ENCODE peak calls at places on chromosomes 6 and 20, in four cellular contexts. U is HepG2, L is A549, O is H1. G is an unnamed sample.

GRCh38 chr6:166419268-166419667 is 36.5 kb upstream of the MPC1 start:
- DNase-seq in U (no peak), L (no peak), O (no peak), G (no peak)

GRCh38 chr6:42105714-42106662 is 36.4 kb downstream of the C6orf132 start:
- DNase-seq in L (no peak), O (peak; percentile 48), U (no peak), G (no peak)

GRCh38 chr6:3750324-3751018 is 1.0 kb downstream of the PXDC1 start:
- DNase-seq in L (no peak), O (peak; percentile 76), U (peak; percentile 62), G (peak; percentile 25)

GRCh38 chr6:142323377-142323776 is 21.6 kb downstream of the ADGRG6 start:
- DNase-seq in L (no peak), U (peak; percentile 96), O (no peak), G (no peak)

GRCh38 chr6:139271056-139271455 is 20.7 kb downstream of the TXLNB start:
- DNase-seq in O (no peak), U (no peak), L (no peak), G (no peak)

GRCh38 chr6:170253226-170253909 is 37.5 kb downstream of the DLL1 start:
- DNase-seq in L (no peak), U (no peak), O (no peak), G (no peak)

GRCh38 chr20:6636209-6637159 is 131.0 kb upstream of the BMP2 start:
- DNase-seq in O (no peak), L (peak; percentile 23), U (peak; percentile 63), G (no peak)

GRCh38 chr6:24930386-24930785 is 5.4 kb downstream of the RIPOR2 start:
- DNase-seq in O (no peak), U (no peak), L (no peak), G (no peak)

GRCh38 chr20:61128701-61129655 is 123.1 kb upstream of the CDH4 start:
- DNase-seq in L (no peak), U (no peak), O (no peak), G (no peak)

GRCh38 chr6:143970827-143971226 is 37.2 kb downstream of the PLAGL1 start:
- DNase-seq in L (no peak), U (no peak), O (no peak), G (no peak)

GRCh38 chr6:160428069-160428430 is 79.9 kb downstream of the SLC22A3 start:
- DNase-seq in O (no peak), U (no peak), L (no peak), G (no peak)

GRCh38 chr20:23721962-23722361 is 28.8 kb downstream of the CST1 start:
- DNase-seq in U (no peak), L (no peak), O (no peak), G (no peak)

GRCh38 chr20:63212393-63212730 is 3.6 kb downstream of the YTHDF1 start:
- DNase-seq in U (no peak), O (no peak), L (no peak), G (no peak)

GRCh38 chr20:50695144-50695872 is 4.0 kb upstream of the RIPOR3 start:
- DNase-seq in O (no peak), L (no peak), U (no peak), G (no peak)

GRCh38 chr20:50692553-50692933 is 1.2 kb upstream of the RIPOR3 start:
- DNase-seq in O (no peak), U (no peak), L (no peak), G (no peak)

GRCh38 chr20:50691585-50692552 is 527 bp upstream of the RIPOR3 start:
- DNase-seq in O (no peak), L (no peak), U (no peak), G (peak; percentile 70)

GRCh38 chr20:50690979-50691584 is at the start of gene RIPOR3:
- DNase-seq in U (no peak), L (no peak), O (peak; percentile 67), G (peak; percentile 85)

GRCh38 chr20:50694379-50695143 is 3.2 kb upstream of the RIPOR3 start:
- DNase-seq in L (no peak), O (no peak), U (peak; percentile 47), G (no peak)
- TF ChIP-seq PHF8 in L (no peak), O (no peak), U (no peak), G (no peak)

GRCh38 chr20:48205786-48206185 is 420.5 kb upstream of the SULF2 start:
- DNase-seq in L (no peak), O (no peak), U (no peak), G (no peak)
- TF ChIP-seq RAD21 in L (no peak), O (no peak), U (no peak), G (no peak)

GRCh38 chr6:122789862-122790739 is 1.0 kb downstream of the SMPDL3A start:
- DNase-seq in U (no peak), O (no peak), L (peak; percentile 46), G (peak; percentile 30)
- TF ChIP-seq PHF8 in U (no peak), O (no peak), L (no peak), G (no peak)

GRCh38 chr20:50693001-50693400 is 1.7 kb upstream of the RIPOR3 start:
- DNase-seq in U (no peak), L (no peak), O (no peak), G (no peak)
- TF ChIP-seq RAD21 in U (no peak), L (no peak), O (no peak), G (no peak)

DNA sequence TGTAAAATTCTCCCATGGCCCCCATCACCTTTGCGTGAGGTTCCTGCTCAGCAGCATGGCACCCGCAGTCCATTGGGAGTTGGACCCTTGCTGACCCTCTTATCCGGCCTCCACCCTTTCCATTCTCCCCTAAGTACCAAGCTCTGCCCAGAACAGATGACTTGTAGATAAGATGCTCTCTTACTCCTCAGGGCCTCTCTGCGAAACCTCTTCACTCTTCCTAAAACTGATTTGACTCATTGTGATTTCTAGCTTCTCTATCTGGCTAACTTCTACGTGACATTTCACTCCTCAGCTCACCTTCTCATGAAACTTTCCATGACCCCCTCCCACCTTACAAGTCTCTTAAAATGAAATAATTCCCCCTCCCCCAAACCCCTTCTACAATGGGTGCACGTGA is 14.1 kb upstream of the CD164 start:
- DNase-seq in O (no peak), L (no peak), U (no peak), G (no peak)
- TF ChIP-seq PHF8 in O (no peak), L (no peak), U (no peak), G (no peak)

G was measured in K562.